ENCODE peak calls at places on chromosomes 4 and X, in four cellular contexts. X is cardiac muscle cell, Q is upper lobe of right lung, E is IMR-90. K is an unnamed sample.

GRCh38 chr4:98657531-98658286 is 702 bp downstream of the TSPAN5 start:
- DNase-seq in X (peak), Q (no peak), E (peak), K (peak)

GRCh38 chr4:165288639-165289428 is 38.6 kb upstream of the MSMO1 start:
- DNase-seq in X (peak), Q (no peak), E (peak), K (peak)

GRCh38 chrX:39967348-39967747 is 130.4 kb downstream of the BCOR start:
- DNase-seq in X (no peak), Q (no peak), E (peak), K (no peak)

GRCh38 chr4:42371306-42372063 is 25.8 kb upstream of the SHISA3 start:
- DNase-seq in X (peak), Q (no peak), E (peak), K (peak)

GRCh38 chr4:176925962-176926361 is 133.2 kb upstream of the VEGFC start:
- DNase-seq in X (no peak), Q (no peak), E (no peak), K (no peak)

GRCh38 chrX:46979340-46979739 is 67.1 kb downstream of the JADE3 start:
- DNase-seq in X (peak), Q (no peak), E (peak), K (peak)

GRCh38 chrX:75781618-75782017 is 3.4 kb downstream of the MAGEE2 start:
- DNase-seq in X (no peak), Q (no peak), E (no peak), K (no peak)

GRCh38 chrX:129980043-129980442 is 2.4 kb upstream of the BCORL1 start:
- DNase-seq in X (peak), Q (peak), E (no peak), K (no peak)

GRCh38 chrX:46325312-46325877 is 219.8 kb downstream of the ZNF674 start:
- DNase-seq in X (peak), Q (no peak), E (peak), K (peak)

GRCh38 chr4:122099896-122100295 is 52.2 kb upstream of the BLTP1 start:
- DNase-seq in X (peak), Q (no peak), E (peak), K (peak)

GRCh38 chr4:179625391-179625790 is 2183.2 kb upstream of the AGA start:
- DNase-seq in X (no peak), Q (no peak), E (peak), K (no peak)

GRCh38 chrX:129663171-129663570 is 8.4 kb upstream of the APLN start:
- DNase-seq in X (peak), Q (no peak), E (peak), K (peak)

GRCh38 chr4:183035726-183036415 is 63.2 kb upstream of the WWC2 start:
- DNase-seq in X (no peak), Q (no peak), E (no peak), K (no peak)

GRCh38 chr4:13544556-13545393 is 467 bp upstream of the NKX3-2 start:
- DNase-seq in X (peak), Q (peak), E (peak), K (peak)

GRCh38 chr4:159190646-159191045 is 87.8 kb downstream of the RAPGEF2 start:
- DNase-seq in X (no peak), Q (no peak), E (no peak), K (no peak)

GRCh38 chr4:10396181-10396580 is 61.0 kb downstream of the ZNF518B start:
- DNase-seq in X (no peak), Q (no peak), E (no peak), K (no peak)

GRCh38 chr4:82745173-82745842 is 53.3 kb downstream of the SCD5 start:
- DNase-seq in X (no peak), Q (no peak), E (peak), K (peak)

GRCh38 chr4:54743562-54743961 is 85.8 kb downstream of the KIT start:
- DNase-seq in X (no peak), Q (no peak), E (no peak), K (no peak)

GRCh38 chr4:169254546-169254983 is 16.2 kb downstream of the SH3RF1 start:
- DNase-seq in X (peak), Q (no peak), E (peak), K (peak)

GRCh38 chr4:117203231-117203630 is 117.9 kb upstream of the TRAM1L1 start:
- DNase-seq in X (no peak), Q (no peak), E (no peak), K (no peak)

GRCh38 chr4:186724861-186725419 is 1.3 kb upstream of the FAT1 start:
- DNase-seq in X (peak), Q (no peak), E (peak), K (peak)
- H3K4me3 ChIP-seq in X (peak), Q (peak), E (peak), K (peak)

DNA sequence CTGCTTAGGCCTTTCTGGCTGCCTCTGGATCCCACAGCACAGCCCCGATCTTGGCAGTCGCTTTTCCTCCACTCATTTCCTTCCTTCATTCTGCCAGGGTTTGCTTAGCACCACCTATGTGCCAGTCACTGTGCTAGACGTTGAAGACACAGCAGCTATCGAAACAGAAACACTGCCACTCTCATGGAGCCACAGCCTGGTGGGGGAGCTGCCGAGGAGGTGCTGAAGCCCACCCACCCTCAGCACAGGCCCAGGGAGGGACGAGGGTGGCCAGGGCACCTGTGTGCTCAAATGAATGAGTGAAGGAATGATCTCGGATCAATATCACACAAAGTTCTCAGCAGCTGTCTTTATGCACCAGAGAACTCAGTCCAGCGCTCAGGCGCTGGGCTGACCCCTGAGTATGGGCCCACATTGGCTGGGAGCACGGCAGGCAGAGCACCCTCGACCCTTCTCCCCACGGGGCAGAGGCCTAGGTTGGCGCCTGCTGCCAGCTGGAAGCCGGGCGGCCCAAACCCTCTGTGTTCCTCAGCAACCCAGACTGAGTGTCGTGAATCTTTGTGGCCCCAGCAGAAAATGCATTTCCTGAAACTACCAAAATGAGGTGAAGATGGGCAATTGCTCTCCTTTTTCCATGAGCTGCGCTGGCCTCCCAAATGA is 108.9 kb downstream of the SORCS2 start:
- DNase-seq in X (no peak), Q (no peak), E (no peak), K (no peak)
- TF ChIP-seq CTCF in X (no peak), Q (no peak), E (no peak), K (no peak)

GRCh38 chrX:97844161-97844560 is 960.5 kb downstream of the RPA4 start:
- DNase-seq in X (no peak), Q (no peak), E (no peak), K (no peak)
- H3K4me3 ChIP-seq in X (no peak), Q (no peak), E (no peak), K (no peak)

DNA sequence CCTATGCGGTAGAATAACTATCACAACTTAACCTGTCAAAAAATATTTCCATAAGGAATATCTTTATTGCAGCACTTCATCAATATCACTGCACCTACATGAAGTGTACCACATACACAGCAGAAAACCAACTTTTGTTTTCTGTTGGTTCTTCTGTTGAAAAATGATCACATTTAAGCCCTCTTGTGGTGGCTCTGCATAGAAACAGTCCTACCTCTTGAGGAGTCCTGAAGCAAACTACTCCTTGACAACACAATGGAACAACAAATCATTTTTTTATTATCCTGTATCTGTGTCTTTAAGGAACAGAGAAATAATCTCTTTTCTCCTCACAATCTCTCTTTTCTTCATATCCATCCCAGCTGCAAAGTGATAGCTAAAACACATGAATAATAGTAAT is 39.8 kb upstream of the ATOH1 start:
- DNase-seq in X (peak), Q (no peak), E (peak), K (peak)
- TF ChIP-seq CTCF in X (peak), Q (peak), E (peak), K (peak)

GRCh38 chr4:7570156-7570778 is 135.5 kb upstream of the PSAPL1 start:
- DNase-seq in X (no peak), Q (no peak), E (no peak), K (no peak)

GRCh38 chr4:7575426-7575825 is 140.7 kb upstream of the PSAPL1 start:
- DNase-seq in X (no peak), Q (no peak), E (no peak), K (no peak)

GRCh38 chr4:7571736-7572135 is 137.0 kb upstream of the PSAPL1 start:
- DNase-seq in X (no peak), Q (no peak), E (no peak), K (no peak)

GRCh38 chr4:7573692-7574091 is 139.0 kb upstream of the PSAPL1 start:
- DNase-seq in X (no peak), Q (no peak), E (no peak), K (no peak)

GRCh38 chr4:7571001-7571400 is 136.3 kb upstream of the PSAPL1 start:
- DNase-seq in X (no peak), Q (no peak), E (no peak), K (no peak)
- H3K4me3 ChIP-seq in X (no peak), Q (no peak), E (no peak), K (no peak)

DNA sequence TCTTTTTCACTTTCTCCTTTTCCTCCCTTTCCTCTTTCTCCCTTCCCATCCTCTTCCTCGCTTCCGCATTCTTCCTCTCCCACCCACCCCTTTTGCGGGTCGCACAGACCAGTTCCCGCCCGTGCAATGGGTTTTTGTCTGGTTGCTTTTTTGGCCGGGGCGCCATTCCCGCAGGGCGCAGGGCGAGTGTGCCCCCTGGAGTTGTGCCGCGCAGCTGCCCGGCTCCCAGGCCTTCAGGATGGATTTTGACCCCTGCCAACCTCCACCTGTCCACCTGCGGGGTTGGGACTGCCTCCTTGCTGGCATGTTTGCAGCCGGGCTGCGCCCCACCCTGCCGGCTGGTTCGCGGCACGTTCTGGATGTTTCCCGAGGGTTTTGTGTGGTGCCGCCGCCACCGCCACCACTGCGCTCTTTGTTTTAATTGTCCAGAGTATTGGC is 578 bp upstream of the SEL1L3 start:
- DNase-seq in X (peak), Q (peak), E (no peak), K (no peak)
- TF ChIP-seq CTCF in X (peak), Q (peak), E (peak), K (peak)

GRCh38 chr4:94941706-94942105 is 184.0 kb downstream of the BMPR1B start:
- DNase-seq in X (no peak), Q (no peak), E (no peak), K (no peak)

DNA sequence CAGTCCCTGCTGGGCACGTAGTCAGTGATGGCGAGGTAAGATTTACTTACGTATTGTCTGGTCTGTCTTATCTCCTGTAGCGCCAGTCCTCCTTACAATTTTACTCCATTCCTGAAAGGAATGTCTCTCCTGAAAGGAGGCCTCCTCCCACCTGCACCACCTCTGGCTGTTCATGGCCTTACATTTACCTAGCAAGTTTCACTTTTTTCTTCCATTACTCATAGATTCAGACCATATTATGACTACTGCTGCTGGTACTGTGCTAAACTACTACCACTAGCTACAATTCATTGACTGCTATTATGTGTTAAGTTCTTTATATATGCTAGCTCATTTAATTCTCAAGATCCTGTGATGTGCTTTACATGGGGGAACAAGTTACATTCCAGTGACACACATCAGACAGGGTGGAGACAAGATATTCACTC is 189.9 kb downstream of the BMPR1B start:
- DNase-seq in X (no peak), Q (no peak), E (no peak), K (no peak)
- H3K4me3 ChIP-seq in X (no peak), Q (no peak), E (no peak), K (no peak)

GRCh38 chr4:22192302-22192645 is 243.7 kb upstream of the KCNIP4 start:
- DNase-seq in X (no peak), Q (no peak), E (no peak), K (no peak)
- TF ChIP-seq CTCF in X (no peak), Q (no peak), E (no peak), K (no peak)

GRCh38 chr4:156950950-156951349 is 20.6 kb downstream of the PDGFC start:
- DNase-seq in X (no peak), Q (no peak), E (no peak), K (no peak)
- H3K4me3 ChIP-seq in X (no peak), Q (no peak), E (no peak), K (no peak)

DNA sequence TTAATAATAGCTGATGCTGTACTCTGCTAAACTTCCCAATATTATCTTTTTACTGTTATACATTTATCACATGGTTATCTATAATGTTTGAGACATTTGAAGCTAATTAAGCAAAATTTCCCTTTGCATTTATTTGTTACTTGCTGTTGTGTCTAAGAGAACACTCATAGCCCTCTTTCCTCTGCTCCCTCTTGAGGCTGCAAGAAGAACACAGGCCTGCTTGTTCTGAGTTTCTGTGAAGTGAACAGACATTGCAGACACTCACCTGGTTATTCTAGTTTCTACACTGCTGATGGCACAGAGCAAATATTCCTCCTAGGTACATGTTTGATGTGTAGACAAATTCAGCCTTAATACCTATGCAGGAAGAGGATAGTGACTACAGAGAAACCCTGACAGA is 367.8 kb downstream of the GASK1B start:
- DNase-seq in X (no peak), Q (no peak), E (no peak), K (no peak)
- TF ChIP-seq CTCF in X (peak), Q (no peak), E (no peak), K (no peak)